ENCODE peak calls at places on chromosomes 4 and X, in nine cellular contexts. S is mammary epithelial cell, I is B cell, P is epithelial cell of esophagus, T is tibial artery, Q is AG10803, L is cardiac fibroblast, J is HFF-Myc, Y is lung. D is an unnamed sample.

GRCh38 chr4:76948441-76949292 is 885 bp upstream of the SEPTIN11 start:
- DNase-seq in S (peak), Y (peak), T (peak), I (peak), Q (peak), J (no peak), L (peak), P (peak), D (peak)

GRCh38 chr4:163748474-163748873 is 254.0 kb downstream of the TMA16 start:
- DNase-seq in L (no peak), Q (no peak), T (no peak), I (no peak), S (peak), P (peak), J (no peak), Y (no peak), D (no peak)

GRCh38 chrX:30561191-30561590 is 16.4 kb downstream of the TASL start:
- DNase-seq in T (no peak), Y (no peak), J (no peak), P (no peak), S (no peak), Q (peak), I (no peak), L (no peak), D (no peak)

GRCh38 chrX:19602866-19603620 is 87.7 kb upstream of the MAP3K15 start:
- DNase-seq in L (peak), P (peak), Y (no peak), Q (peak), T (no peak), I (no peak), S (peak), J (no peak), D (no peak)

GRCh38 chr4:40718571-40718970 is 31.2 kb upstream of the NSUN7 start:
- DNase-seq in I (no peak), L (no peak), Q (no peak), S (no peak), T (no peak), J (no peak), P (no peak), Y (no peak), D (no peak)

GRCh38 chr4:121764702-121765367 is at the start of gene SMIM43:
- DNase-seq in Q (peak), P (peak), J (no peak), Y (no peak), S (peak), I (no peak), L (peak), T (no peak), D (no peak)

GRCh38 chrX:103376118-103376978 is at the start of gene BEX3:
- DNase-seq in J (no peak), S (no peak), Y (peak), T (peak), L (peak), P (peak), I (peak), Q (peak), D (peak)

GRCh38 chr4:108465886-108466491 is 154.4 kb upstream of the RPL34 start:
- DNase-seq in I (no peak), J (no peak), T (no peak), P (no peak), Y (no peak), L (no peak), S (no peak), Q (no peak), D (no peak)

GRCh38 chr4:177975315-177975714 is 533.1 kb upstream of the AGA start:
- DNase-seq in L (no peak), S (no peak), Y (no peak), T (no peak), J (no peak), Q (no peak), P (no peak), I (no peak), D (no peak)

GRCh38 chr4:24730256-24731001 is 64.9 kb upstream of the SOD3 start:
- DNase-seq in I (no peak), J (no peak), Y (peak), S (no peak), P (no peak), T (peak), Q (peak), L (peak), D (no peak)

GRCh38 chrX:45745479-45745878 is 544.8 kb upstream of the DIPK2B start:
- DNase-seq in I (no peak), S (no peak), J (no peak), Q (peak), L (peak), Y (no peak), T (no peak), P (no peak), D (no peak)

GRCh38 chr4:6446538-6447451 is 25.6 kb downstream of the PPP2R2C start:
- DNase-seq in Q (no peak), I (no peak), S (no peak), T (no peak), J (no peak), Y (no peak), P (no peak), L (no peak), D (no peak)

GRCh38 chrX:110964761-110965160 is 131.2 kb upstream of the PAK3 start:
- DNase-seq in Q (no peak), I (no peak), J (no peak), P (no peak), Y (no peak), L (no peak), T (no peak), S (no peak), D (no peak)

GRCh38 chr4:41174444-41174843 is 39.9 kb downstream of the APBB2 start:
- DNase-seq in S (peak), L (peak), Q (peak), Y (no peak), J (no peak), P (peak), T (no peak), I (no peak), D (no peak)

GRCh38 chr4:157075811-157076577 is at the start of gene GLRB:
- DNase-seq in I (no peak), Q (peak), L (no peak), P (peak), Y (no peak), J (no peak), S (peak), T (peak), D (no peak)

GRCh38 chr4:132056466-132056865 is 1092.6 kb upstream of the PCDH10 start:
- DNase-seq in Y (no peak), P (no peak), I (no peak), S (no peak), J (no peak), L (peak), Q (no peak), T (no peak), D (no peak)

GRCh38 chrX:7270018-7270417 is 122.1 kb upstream of the PUDP start:
- DNase-seq in Q (peak), J (no peak), Y (no peak), L (peak), P (peak), S (no peak), I (no peak), T (no peak), D (no peak)

GRCh38 chr4:38980903-38981676 is 51.1 kb downstream of the TMEM156 start:
- DNase-seq in S (no peak), P (peak), L (peak), Y (no peak), J (peak), I (no peak), T (no peak), Q (peak), D (peak)

GRCh38 chr4:8419222-8420041 is 21.1 kb downstream of the ACOX3 start:
- DNase-seq in T (no peak), S (no peak), P (no peak), Q (no peak), Y (no peak), I (no peak), L (peak), J (peak), D (peak)

GRCh38 chrX:40446927-40447326 is 133.8 kb upstream of the ATP6AP2 start:
- DNase-seq in Q (no peak), T (peak), I (no peak), J (no peak), S (no peak), P (no peak), L (no peak), Y (no peak), D (no peak)

GRCh38 chr4:2247128-2248043 is 5.5 kb upstream of the HAUS3 start:
- DNase-seq in T (no peak), P (no peak), Y (no peak), Q (no peak), J (no peak), S (no peak), I (peak), L (no peak), D (no peak)

GRCh38 chr4:74369860-74370259 is 4.9 kb downstream of the EREG start:
- DNase-seq in T (no peak), Q (no peak), L (no peak), S (no peak), I (no peak), P (no peak), J (no peak), Y (no peak), D (no peak)

GRCh38 chrX:14829643-14830042 is 43.2 kb downstream of the FANCB start:
- DNase-seq in S (no peak), Q (no peak), L (no peak), I (no peak), J (no peak), T (no peak), Y (no peak), P (no peak), D (no peak)

GRCh38 chr4:127965803-127966175 is 583 bp downstream of the ABHD18 start:
- DNase-seq in I (peak), L (peak), S (peak), J (no peak), Q (peak), Y (peak), T (peak), P (peak), D (peak)

GRCh38 chrX:119482041-119482440 is 13.8 kb downstream of the SLC25A5 start:
- DNase-seq in S (no peak), J (no peak), Y (no peak), Q (no peak), P (no peak), I (no peak), T (no peak), L (no peak), D (no peak)

GRCh38 chr4:26022346-26022891 is 108.4 kb downstream of the SMIM20 start:
- DNase-seq in Y (peak), I (no peak), L (peak), Q (peak), J (no peak), P (peak), S (peak), T (no peak), D (no peak)

GRCh38 chr4:26020896-26021295 is 106.9 kb downstream of the SMIM20 start:
- DNase-seq in J (no peak), Y (no peak), T (no peak), I (no peak), L (peak), S (peak), P (peak), Q (peak), D (no peak)

GRCh38 chr4:26023191-26023972 is 109.4 kb downstream of the SMIM20 start:
- DNase-seq in Q (peak), L (peak), J (no peak), S (no peak), I (no peak), Y (no peak), T (no peak), P (no peak), D (no peak)

GRCh38 chr4:26020083-26020668 is 106.2 kb downstream of the SMIM20 start:
- DNase-seq in P (peak), S (peak), J (no peak), T (no peak), I (no peak), Q (peak), Y (no peak), L (peak), D (peak)

DNA sequence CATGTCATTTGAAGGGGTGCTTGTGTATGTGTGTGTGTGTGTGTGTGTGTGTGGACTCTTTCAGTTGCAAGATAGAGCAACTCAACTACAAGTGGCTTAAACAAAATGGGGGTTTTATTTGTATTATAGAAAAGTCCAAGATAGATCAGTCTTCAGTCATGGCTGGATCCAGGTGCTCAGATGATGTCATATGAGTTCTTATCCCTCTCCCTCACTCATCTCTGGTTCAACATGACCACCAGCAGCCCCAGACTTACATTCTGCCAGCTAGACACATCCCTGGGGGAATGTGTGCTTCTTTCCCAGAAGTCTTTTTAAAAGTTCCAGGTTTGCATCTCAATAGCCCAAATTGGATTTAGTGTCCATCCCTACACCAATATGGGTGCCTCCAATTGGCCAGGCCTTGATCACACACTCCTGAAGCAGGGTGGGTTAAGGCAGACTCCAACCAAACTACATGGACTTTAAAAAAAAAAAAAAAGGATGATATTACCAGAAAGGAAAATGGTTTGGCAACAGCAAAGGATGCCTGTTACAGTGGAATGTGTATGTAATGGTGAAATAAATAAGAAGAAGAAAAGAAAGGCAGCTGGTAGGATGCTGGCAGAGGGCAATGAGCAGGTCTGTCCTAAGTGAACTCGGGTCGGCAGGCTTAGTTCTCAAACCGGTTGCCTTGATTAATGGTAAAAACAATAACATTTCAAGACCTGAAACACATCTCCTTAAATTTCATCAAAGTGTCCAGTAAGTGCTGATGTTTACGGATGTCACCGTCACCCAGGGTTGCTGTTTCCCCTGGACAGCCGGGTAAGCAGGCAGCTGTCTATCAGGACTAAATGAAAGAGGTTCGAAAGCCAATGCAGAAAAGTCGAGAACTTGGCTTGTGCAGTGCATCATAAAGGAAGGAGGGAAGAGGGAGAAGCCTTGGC is 107.7 kb downstream of the SMIM20 start:
- DNase-seq in L (peak), J (no peak), T (no peak), Y (no peak), S (no peak), P (no peak), Q (peak), I (no peak), D (no peak)
- TF ChIP-seq CTCF in L (no peak), J (no peak), T (no peak), Y (no peak), S (no peak), P (no peak), Q (no peak), I (no peak), D (no peak)

GRCh38 chr4:54976682-54977081 is 148.7 kb downstream of the KDR start:
- DNase-seq in Y (no peak), P (peak), T (no peak), S (no peak), L (no peak), J (no peak), Q (no peak), I (no peak), D (no peak)

GRCh38 chr4:54967289-54967688 is 158.1 kb downstream of the KDR start:
- DNase-seq in L (no peak), I (no peak), T (no peak), P (no peak), S (no peak), J (no peak), Y (no peak), Q (no peak), D (no peak)

GRCh38 chr4:54971474-54971950 is 153.9 kb downstream of the KDR start:
- DNase-seq in Q (peak), L (peak), I (peak), P (peak), Y (no peak), S (peak), T (no peak), J (peak), D (peak)
- TF ChIP-seq CTCF in Q (peak), L (peak), I (peak), P (peak), Y (no peak), S (peak), T (peak), J (peak), D (peak)

GRCh38 chr4:53591372-53591892 is at the start of gene LNX1:
- DNase-seq in Y (peak), I (peak), L (no peak), T (no peak), S (no peak), Q (no peak), J (no peak), P (peak), D (peak)
- TF ChIP-seq CTCF in Y (no peak), I (no peak), L (no peak), T (no peak), S (peak), Q (no peak), J (no peak), P (peak), D (no peak)

GRCh38 chrX:37905436-37906147 is 58.2 kb upstream of the DYNLT3 start:
- DNase-seq in Q (peak), S (no peak), T (no peak), J (no peak), P (peak), L (no peak), I (no peak), Y (no peak), D (peak)
- TF ChIP-seq CTCF in Q (no peak), S (no peak), T (peak), J (peak), P (no peak), L (peak), I (no peak), Y (no peak), D (no peak)

GRCh38 chrX:86171366-86171765 is 23.1 kb downstream of the DACH2 start:
- DNase-seq in L (peak), Y (no peak), Q (peak), J (no peak), I (no peak), S (peak), P (peak), T (no peak), D (no peak)
- TF ChIP-seq CTCF in L (peak), Y (no peak), Q (peak), J (no peak), I (no peak), S (peak), P (peak), T (no peak), D (no peak)

GRCh38 chrX:44144491-44144890 is 171.3 kb upstream of the NDP start:
- DNase-seq in I (no peak), P (no peak), Q (no peak), Y (no peak), T (no peak), L (no peak), S (no peak), J (no peak), D (no peak)
- TF ChIP-seq CTCF in I (no peak), P (no peak), Q (no peak), Y (no peak), T (no peak), L (no peak), S (no peak), J (no peak), D (no peak)

GRCh38 chrX:54930291-54931049 is 9.8 kb downstream of the TRO start:
- DNase-seq in P (no peak), L (no peak), I (no peak), J (no peak), S (no peak), T (no peak), Y (no peak), Q (no peak), D (no peak)
- TF ChIP-seq CTCF in P (no peak), L (no peak), I (no peak), J (no peak), S (no peak), T (no peak), Y (no peak), Q (no peak), D (no peak)

GRCh38 chr4:53916431-53916889 is 147.9 kb downstream of the CHIC2 start:
- DNase-seq in J (no peak), I (no peak), L (peak), Y (no peak), Q (peak), S (peak), T (no peak), P (peak), D (no peak)
- TF ChIP-seq CTCF in J (no peak), I (no peak), L (no peak), Y (no peak), Q (no peak), S (no peak), T (no peak), P (no peak), D (no peak)

GRCh38 chrX:153438522-153438921 is 7.3 kb downstream of the TREX2 start:
- DNase-seq in J (peak), Q (peak), P (peak), S (no peak), L (peak), T (no peak), I (no peak), Y (no peak), D (peak)
- TF ChIP-seq CTCF in J (peak), Q (peak), P (peak), S (no peak), L (peak), T (peak), I (no peak), Y (no peak), D (no peak)